ENCODE peak calls at places on chromosomes 16 and 17, in five cellular contexts. F, D, C, R and X are unnamed samples.

GRCh38 chr16:12255919-12256665 is 279.6 kb downstream of the SNX29 start:
- DNase-seq in F (no peak), D (no peak), C (no peak), R (no peak), X (no peak)

GRCh38 chr16:56203052-56203451 is 11.8 kb downstream of the GNAO1 start:
- DNase-seq in F (peak), D (peak), C (no peak), R (no peak), X (no peak)

GRCh38 chr16:720507-720989 is 398 bp upstream of the ANTKMT start:
- DNase-seq in F (peak), D (no peak), C (peak), R (no peak), X (no peak)

GRCh38 chr16:69166221-69166833 is 20.6 kb upstream of the SNTB2 start:
- DNase-seq in F (peak), D (no peak), C (no peak), R (no peak), X (no peak)

GRCh38 chr17:57707892-57708291 is 37.2 kb downstream of the CCDC182 start:
- DNase-seq in F (peak), D (no peak), C (peak), R (no peak), X (peak)

GRCh38 chr16:89722392-89723278 is 1.3 kb downstream of the ZNF276 start:
- DNase-seq in F (peak), D (peak), C (peak), R (no peak), X (no peak)

GRCh38 chr17:43456661-43457361 is 27.0 kb upstream of the DHX8 start:
- DNase-seq in F (peak), D (no peak), C (no peak), R (no peak), X (no peak)

GRCh38 chr17:18966831-18967624 is 15.1 kb downstream of the SLC5A10 start:
- DNase-seq in F (peak), D (no peak), C (peak), R (peak), X (peak)

GRCh38 chr17:77471984-77472836 is 331.4 kb downstream of the SEC14L1 start:
- DNase-seq in F (peak), D (no peak), C (peak), R (peak), X (peak)

GRCh38 chr16:14069818-14070217 is 1.3 kb upstream of the MRTFB start:
- DNase-seq in F (no peak), D (no peak), C (no peak), R (no peak), X (no peak)

GRCh38 chr16:7731121-7731520 is 398.5 kb downstream of the RBFOX1 start:
- DNase-seq in F (no peak), D (no peak), C (no peak), R (no peak), X (no peak)

GRCh38 chr16:12781777-12782176 is 21.9 kb downstream of the CPPED1 start:
- DNase-seq in F (no peak), D (no peak), C (no peak), R (no peak), X (no peak)

GRCh38 chr16:31200821-31201510 is 1.6 kb downstream of the PYCARD start:
- DNase-seq in F (no peak), D (no peak), C (no peak), R (no peak), X (no peak)

GRCh38 chr17:47929218-47930000 is 12.0 kb upstream of the PNPO start:
- DNase-seq in F (no peak), D (no peak), C (no peak), R (no peak), X (no peak)

GRCh38 chr16:19840524-19841110 is 44.0 kb downstream of the GPRC5B start:
- DNase-seq in F (no peak), D (no peak), C (no peak), R (no peak), X (no peak)

GRCh38 chr16:67628216-67628615 is 16.7 kb upstream of the CARMIL2 start:
- DNase-seq in F (no peak), D (no peak), C (no peak), R (no peak), X (no peak)

GRCh38 chr16:28572659-28573510 is 19.2 kb downstream of the SGF29 start:
- DNase-seq in F (peak), D (no peak), C (peak), R (no peak), X (no peak)

GRCh38 chr16:77897038-77897437 is 108.7 kb downstream of the VAT1L start:
- DNase-seq in F (peak), D (no peak), C (peak), R (no peak), X (no peak)

GRCh38 chr16:8762254-8762653 is 35.2 kb downstream of the TMEM186 start:
- DNase-seq in F (no peak), D (no peak), C (no peak), R (no peak), X (no peak)

GRCh38 chr17:75738218-75738802 is 17.1 kb downstream of the ITGB4 start:
- DNase-seq in F (peak), D (no peak), C (peak), R (no peak), X (no peak)

GRCh38 chr17:65293584-65294183 is 156.5 kb downstream of the RGS9 start:
- DNase-seq in F (no peak), D (no peak), C (no peak), R (no peak), X (no peak)

GRCh38 chr16:53878216-53878615 is 174.3 kb downstream of the FTO start:
- DNase-seq in F (no peak), D (no peak), C (no peak), R (peak), X (no peak)

GRCh38 chr16:53870831-53871230 is 166.9 kb downstream of the FTO start:
- DNase-seq in F (no peak), D (no peak), C (no peak), R (no peak), X (no peak)

GRCh38 chr16:53876811-53877210 is 172.9 kb downstream of the FTO start:
- DNase-seq in F (no peak), D (no peak), C (no peak), R (no peak), X (no peak)

DNA sequence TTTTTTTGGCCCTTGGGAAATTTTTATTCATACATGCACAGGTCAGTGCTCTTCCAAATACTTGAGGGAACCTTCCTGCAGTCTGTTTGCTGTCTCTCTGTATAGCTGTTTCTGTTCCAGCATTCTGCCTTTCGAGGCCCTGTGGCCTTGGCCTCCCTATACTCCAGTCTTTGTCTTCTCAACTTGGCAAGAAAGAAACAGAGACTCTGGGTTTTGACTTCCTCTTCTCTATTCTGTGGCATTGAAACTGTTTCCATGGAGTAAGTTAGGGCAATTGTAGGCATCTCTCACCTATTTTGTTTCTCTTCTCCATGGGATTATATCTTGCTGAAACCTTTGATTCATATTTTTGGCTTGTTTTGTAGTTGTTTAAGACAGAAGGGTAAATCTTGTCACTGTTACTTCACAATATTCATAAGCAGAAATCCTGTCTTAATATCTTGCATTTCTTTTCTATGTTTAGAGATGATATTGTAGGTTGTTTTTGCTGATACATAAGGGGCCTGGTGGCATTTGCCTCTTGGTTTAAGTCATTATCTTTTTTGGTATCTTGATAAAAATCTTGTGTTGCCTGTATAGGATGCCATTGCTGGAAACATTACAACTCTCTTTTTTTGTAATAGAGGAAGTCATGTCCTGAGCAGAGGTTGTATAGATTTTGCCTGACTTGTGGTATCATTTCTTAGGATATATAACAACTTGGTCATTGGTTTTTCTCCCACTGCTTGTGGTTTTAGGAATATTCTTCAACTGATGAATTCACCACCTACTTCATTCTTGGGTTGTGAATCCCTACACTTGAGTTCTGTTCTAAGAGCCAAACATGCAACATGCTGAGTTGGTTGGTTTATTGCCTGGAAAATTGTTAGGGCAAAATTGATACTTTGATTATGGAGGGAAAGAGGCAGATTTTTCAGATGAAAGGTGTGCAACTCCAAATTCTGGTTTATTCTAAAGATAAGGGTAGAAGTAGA is 168.6 kb downstream of the FTO start:
- DNase-seq in F (peak), D (no peak), C (no peak), R (peak), X (no peak)
- TF ChIP-seq CTCF in F (no peak), D (no peak), C (no peak), R (no peak), X (no peak)

GRCh38 chr17:2776589-2777241 is 19.5 kb upstream of the RAP1GAP2 start:
- DNase-seq in F (no peak), D (no peak), C (no peak), R (no peak), X (peak)
- TF ChIP-seq CTCF in F (no peak), D (no peak), C (no peak), R (no peak), X (no peak)

GRCh38 chr16:74726736-74727135 is 26.1 kb upstream of the MLKL start:
- DNase-seq in F (no peak), D (no peak), C (no peak), R (no peak), X (no peak)
- TF ChIP-seq CTCF in F (peak), D (no peak), C (peak), R (peak), X (peak)

GRCh38 chr17:62643496-62643895 is 16.0 kb downstream of the MRC2 start:
- DNase-seq in F (no peak), D (no peak), C (no peak), R (no peak), X (no peak)

GRCh38 chr17:62631936-62632924 is 4.8 kb downstream of the MRC2 start:
- DNase-seq in F (no peak), D (no peak), C (no peak), R (no peak), X (no peak)

GRCh38 chr17:62641101-62641500 is 13.6 kb downstream of the MRC2 start:
- DNase-seq in F (no peak), D (no peak), C (no peak), R (no peak), X (no peak)

GRCh38 chr17:62637809-62638208 is 10.3 kb downstream of the MRC2 start:
- DNase-seq in F (no peak), D (peak), C (no peak), R (no peak), X (no peak)
- TF ChIP-seq CTCF in F (no peak), D (no peak), C (no peak), R (no peak), X (no peak)

DNA sequence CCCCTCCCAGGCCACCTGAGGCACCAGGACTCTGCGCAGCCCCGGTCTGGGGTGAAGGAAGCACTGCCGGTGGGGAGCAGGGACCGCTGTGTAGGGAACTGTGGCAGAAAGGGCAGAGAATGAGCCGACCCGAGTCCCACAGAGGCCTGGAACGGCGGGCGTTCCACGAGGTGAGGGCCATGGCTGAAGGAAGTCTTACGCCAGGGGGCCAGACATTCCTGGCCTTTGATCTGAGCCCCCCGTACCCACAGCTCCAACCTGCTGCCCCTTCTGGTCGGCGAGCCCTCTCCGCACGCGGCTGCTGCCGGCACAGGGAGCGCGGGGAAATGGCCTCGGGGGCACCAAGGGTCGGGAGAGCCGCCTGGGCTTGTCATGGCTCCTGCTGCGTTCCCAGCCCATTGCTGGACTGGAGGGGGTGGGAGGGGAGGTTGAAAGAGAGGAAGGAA is 1.4 kb upstream of the WNT3 start:
- DNase-seq in F (no peak), D (no peak), C (no peak), R (no peak), X (no peak)
- TF ChIP-seq CTCF in F (no peak), D (no peak), C (no peak), R (no peak), X (no peak)

GRCh38 chr17:80860703-80861359 is 130.8 kb upstream of the CHMP6 start:
- DNase-seq in F (no peak), D (no peak), C (no peak), R (no peak), X (no peak)

GRCh38 chr17:80861360-80861861 is 130.2 kb upstream of the CHMP6 start:
- DNase-seq in F (no peak), D (no peak), C (no peak), R (no peak), X (no peak)

GRCh38 chr17:80862341-80862969 is 129.2 kb upstream of the CHMP6 start:
- DNase-seq in F (no peak), D (no peak), C (no peak), R (no peak), X (no peak)

GRCh38 chr17:80862978-80863377 is 128.7 kb upstream of the CHMP6 start:
- DNase-seq in F (no peak), D (no peak), C (no peak), R (no peak), X (no peak)

GRCh38 chr17:80861892-80862291 is 129.7 kb upstream of the CHMP6 start:
- DNase-seq in F (peak), D (no peak), C (peak), R (no peak), X (peak)
- TF ChIP-seq CTCF in F (peak), D (no peak), C (peak), R (peak), X (no peak)

GRCh38 chr16:16907089-16907488 is 528.1 kb downstream of the NPIPA7 start:
- DNase-seq in F (no peak), D (no peak), C (no peak), R (no peak), X (no peak)
- TF ChIP-seq CTCF in F (no peak), D (no peak), C (no peak), R (no peak), X (no peak)

GRCh38 chr16:70380205-70380918 is 33.7 kb downstream of the DDX19A start:
- DNase-seq in F (peak), D (no peak), C (peak), R (peak), X (peak)

GRCh38 chr16:70378869-70379493 is 32.3 kb downstream of the DDX19A start:
- DNase-seq in F (no peak), D (no peak), C (no peak), R (no peak), X (no peak)

GRCh38 chr16:70383421-70383960 is 36.8 kb downstream of the DDX19A start:
- DNase-seq in F (no peak), D (no peak), C (no peak), R (no peak), X (no peak)

GRCh38 chr16:70381604-70382342 is 35.1 kb downstream of the DDX19A start:
- DNase-seq in F (no peak), D (no peak), C (no peak), R (no peak), X (no peak)

DNA sequence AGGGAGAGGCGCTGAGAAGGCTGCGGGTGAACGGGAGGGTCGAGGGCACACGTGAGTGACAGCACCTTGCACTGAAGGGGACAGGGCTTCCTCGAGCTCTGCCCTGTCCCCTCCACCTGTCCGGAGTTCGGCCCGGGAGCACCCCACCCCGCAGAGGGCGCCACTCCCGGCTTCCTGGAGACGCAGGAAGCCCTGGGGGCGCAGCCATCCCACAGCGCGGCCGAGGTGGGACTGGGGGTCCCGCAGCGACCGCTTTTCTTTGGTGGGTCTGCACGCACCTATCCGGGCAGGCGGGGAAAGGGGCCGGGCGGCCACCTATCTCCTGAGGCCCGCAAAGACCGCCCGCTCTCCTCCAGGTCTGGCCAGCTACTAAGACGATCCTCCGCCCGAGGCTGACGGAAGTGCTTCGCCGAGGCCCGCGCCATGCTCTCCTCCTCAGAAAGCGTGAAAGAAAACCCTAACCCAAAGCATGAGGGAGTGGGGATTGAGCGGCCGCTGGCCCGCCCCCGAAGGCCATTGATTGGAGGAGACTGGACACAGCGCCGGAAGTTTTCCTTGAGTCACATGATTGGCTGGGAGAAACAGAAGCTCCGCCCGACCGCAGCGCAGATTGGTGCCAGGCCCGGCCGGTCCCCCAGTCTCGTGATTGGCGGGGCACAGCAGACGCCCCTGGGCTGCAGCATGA is 34.4 kb downstream of the DDX19A start:
- DNase-seq in F (peak), D (peak), C (peak), R (peak), X (peak)
- TF ChIP-seq CTCF in F (peak), D (no peak), C (peak), R (peak), X (no peak)